ENCODE peak calls at places on chromosomes 1 and 21, in seven cellular contexts. P, A, J, G, U, S and N are unnamed samples.

GRCh38 chr1:200969726-200970521 is 53.6 kb downstream of the KIF21B start:
- DNase-seq in A (no peak), U (no peak), P (no peak), S (no peak), G (no peak), J (no peak), N (no peak)

GRCh38 chr1:179038528-179039281 is 13.0 kb downstream of the FAM20B start:
- DNase-seq in U (no peak), S (no peak), J (no peak), G (no peak), P (no peak), A (no peak), N (no peak)

GRCh38 chr1:29395724-29396437 is 159.6 kb downstream of the PTPRU start:
- DNase-seq in U (no peak), A (no peak), J (no peak), G (no peak), S (no peak), P (no peak), N (no peak)

GRCh38 chr21:17454315-17455027 is 58.4 kb upstream of the CXADR start:
- DNase-seq in U (peak; percentile 21), G (peak; percentile 40), J (no peak), P (peak; percentile 85), S (peak; percentile 88), A (peak; percentile 66), N (peak; percentile 83)

GRCh38 chr1:206685256-206685748 is 597 bp downstream of the MAPKAPK2 start:
- DNase-seq in P (peak; percentile 61), S (peak; percentile 42), G (peak; percentile 58), A (peak; percentile 27), U (no peak), J (no peak), N (peak; percentile 78)

GRCh38 chr1:76176020-76176419 is 101.5 kb downstream of the ST6GALNAC3 start:
- DNase-seq in J (no peak), U (no peak), S (no peak), A (no peak), P (no peak), G (no peak), N (no peak)

GRCh38 chr1:48793863-48794262 is 17.2 kb upstream of the BEND5 start:
- DNase-seq in P (no peak), A (no peak), S (no peak), G (no peak), U (no peak), J (no peak), N (no peak)

GRCh38 chr21:14991957-14992356 is 72.8 kb downstream of the NRIP1 start:
- DNase-seq in G (no peak), U (no peak), S (no peak), A (no peak), J (no peak), P (no peak), N (no peak)

GRCh38 chr1:107782192-107782845 is 182.7 kb downstream of the VAV3 start:
- DNase-seq in S (peak; percentile 73), A (peak; percentile 76), J (no peak), U (peak; percentile 50), P (peak; percentile 20), G (no peak), N (no peak)

GRCh38 chr1:235077571-235078479 is 50.8 kb downstream of the TOMM20 start:
- DNase-seq in G (peak; percentile 44), S (peak; percentile 72), U (no peak), J (no peak), A (no peak), P (no peak), N (no peak)

GRCh38 chr1:231694081-231694443 is 67.5 kb downstream of the DISC1 start:
- DNase-seq in G (peak; percentile 42), U (no peak), S (peak; percentile 26), P (no peak), J (no peak), A (no peak), N (no peak)

GRCh38 chr1:192491804-192492554 is 83.6 kb upstream of the RGS1 start:
- DNase-seq in U (no peak), S (peak; percentile 51), P (no peak), G (no peak), J (no peak), A (peak; percentile 48), N (no peak)

GRCh38 chr1:52416811-52417210 is 12.4 kb downstream of the PRPF38A start:
- DNase-seq in P (no peak), A (no peak), G (no peak), J (no peak), U (no peak), S (no peak), N (no peak)

GRCh38 chr1:214862421-214862820 is 220.1 kb upstream of the KCNK2 start:
- DNase-seq in J (no peak), S (peak; percentile 28), A (peak; percentile 79), U (no peak), P (no peak), G (no peak), N (no peak)

GRCh38 chr1:47537268-47537667 is 99.4 kb downstream of the FOXD2 start:
- DNase-seq in U (no peak), A (no peak), J (no peak), S (no peak), G (no peak), P (no peak), N (no peak)

GRCh38 chr1:111372336-111372965 is 55.1 kb downstream of the OVGP1 start:
- DNase-seq in U (no peak), S (no peak), J (no peak), G (no peak), A (no peak), P (no peak), N (peak; percentile 18)

GRCh38 chr1:107840746-107841145 is 124.2 kb downstream of the VAV3 start:
- DNase-seq in S (no peak), P (no peak), U (no peak), G (no peak), A (no peak), J (no peak), N (no peak)

GRCh38 chr1:59116920-59117542 is 179.9 kb upstream of the FGGY start:
- DNase-seq in P (no peak), G (peak; percentile 23), A (peak; percentile 44), U (no peak), S (peak; percentile 49), J (no peak), N (no peak)

GRCh38 chr1:28456078-28456477 is 49.8 kb upstream of the RCC1 start:
- DNase-seq in G (no peak), S (peak; percentile 60), U (no peak), A (no peak), P (no peak), J (no peak), N (no peak)

GRCh38 chr1:237814319-237814924 is 76.3 kb downstream of the ZP4 start:
- DNase-seq in U (no peak), J (no peak), P (no peak), G (no peak), A (peak; percentile 44), S (peak; percentile 31), N (no peak)

GRCh38 chr1:180927841-180928240 is 15.1 kb downstream of the KIAA1614 start:
- DNase-seq in P (peak; percentile 83), G (no peak), U (no peak), J (no peak), S (no peak), A (no peak), N (no peak)

GRCh38 chr1:17276568-17276967 is 27.7 kb downstream of the PADI3 start:
- DNase-seq in G (no peak), A (peak; percentile 94), J (no peak), P (no peak), U (no peak), S (no peak), N (no peak)

GRCh38 chr1:17272641-17273040 is 23.7 kb downstream of the PADI3 start:
- DNase-seq in A (no peak), S (no peak), P (no peak), G (no peak), J (no peak), U (peak; percentile 80), N (no peak)

GRCh38 chr1:17272066-17272465 is 23.2 kb downstream of the PADI3 start:
- DNase-seq in U (no peak), J (no peak), G (no peak), A (no peak), S (no peak), P (no peak), N (no peak)

GRCh38 chr1:17273096-17273495 is 24.2 kb downstream of the PADI3 start:
- DNase-seq in P (no peak), J (no peak), U (no peak), G (no peak), S (no peak), A (no peak), N (no peak)

GRCh38 chr1:17274186-17275170 is 25.6 kb downstream of the PADI3 start:
- DNase-seq in U (peak; percentile 74), S (peak; percentile 15), P (peak; percentile 75), G (peak; percentile 35), J (no peak), A (peak; percentile 65), N (no peak)
- H3K27ac ChIP-seq in U (no peak overlapping the region), S (no peak overlapping the region), P (no peak overlapping the region), G (no peak overlapping the region), J (no peak overlapping the region), A (no peak overlapping the region), N (no peak overlapping the region)

GRCh38 chr21:44911384-44912157 is 9.1 kb downstream of the ITGB2 start:
- DNase-seq in U (peak; percentile 88), J (peak; percentile 94), S (no peak), G (peak; percentile 56), P (no peak), A (peak; percentile 92), N (peak; percentile 94)
- TF ChIP-seq CTCF in U (peak; percentile 56), J (peak; percentile 41), S (no peak), G (no peak), P (peak; percentile 32), A (peak; percentile 93), N (no peak)

GRCh38 chr1:1242461-1243080 is 4.0 kb downstream of the C1QTNF12 start:
- DNase-seq in U (no peak), S (no peak), G (no peak), A (no peak), P (no peak), J (no peak), N (no peak)
- H3K36me3 ChIP-seq in U (no peaks in the 10 kb centered on the region), S (no peaks in the 10 kb centered on the region), G (no peaks in the 10 kb centered on the region), A (no peaks in the 10 kb centered on the region), P (no peaks in the 10 kb centered on the region), J (no peaks in the 10 kb centered on the region), N (no peaks in the 10 kb centered on the region)

GRCh38 chr21:34019402-34019801 is 54.0 kb upstream of the MRPS6 start:
- DNase-seq in P (no peak), S (no peak), U (no peak), G (no peak), J (no peak), A (no peak), N (no peak)
- H3K27ac ChIP-seq in P (no peak overlapping the region), S (no peak overlapping the region), U (no peak overlapping the region), G (no peak overlapping the region), J (no peak overlapping the region), A (no peak overlapping the region), N (no peak overlapping the region)

DNA sequence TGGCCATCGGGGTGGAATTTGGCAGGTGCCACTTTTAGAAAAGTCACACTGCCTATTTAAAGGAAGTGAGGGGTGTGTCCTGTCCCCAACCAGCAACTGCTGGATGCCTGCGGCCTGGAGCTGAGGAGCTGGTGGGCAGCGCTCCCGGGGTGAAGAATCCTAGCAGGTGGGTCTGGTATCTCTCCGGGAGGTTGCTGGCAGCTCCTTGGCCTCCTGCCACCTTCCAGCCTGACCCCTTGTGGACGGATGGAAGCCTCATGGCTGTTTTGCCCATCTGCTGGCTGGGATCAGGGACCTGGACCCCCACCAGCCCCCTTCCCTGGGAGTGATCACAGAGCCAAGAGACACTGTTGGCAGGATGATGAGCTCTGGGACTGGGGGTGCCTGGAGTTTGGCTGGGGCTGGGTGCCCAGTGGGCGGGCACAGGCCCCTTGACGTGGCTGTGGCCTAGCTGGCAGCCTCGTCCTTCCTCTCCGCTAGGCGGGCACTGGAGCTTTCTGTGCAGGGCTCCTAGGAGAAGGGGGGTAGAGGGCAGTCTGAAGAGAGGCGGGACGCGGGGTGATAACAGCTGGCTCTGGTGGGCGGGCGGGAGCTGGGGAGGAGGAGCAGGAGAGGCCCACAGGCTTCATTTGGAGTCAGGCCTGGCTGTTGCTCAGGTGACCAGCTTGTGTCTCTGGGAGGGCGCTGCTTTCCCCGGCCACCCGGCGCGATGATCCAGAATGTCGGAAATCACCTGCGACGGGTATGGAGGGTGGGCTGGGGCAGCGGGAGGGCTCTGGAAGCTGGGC is at the start of gene ACOT11:
- DNase-seq in A (no peak), J (peak; percentile 97), P (peak; percentile 96), S (peak; percentile 55), G (peak; percentile 88), U (peak; percentile 58), N (peak; percentile 72)
- TF ChIP-seq CTCF in A (peak; percentile 49), J (peak; percentile 80), P (peak; percentile 57), S (peak; percentile 29), G (peak; percentile 68), U (no peak), N (peak; percentile 17)